ENCODE peak calls at places on chromosome 9, in four cellular contexts. B, C, U and Q are unnamed samples.

GRCh38 chr9:127990539-127990938 is 9.8 kb upstream of the EEIG1 start:
- DNase-seq in U (no peak), B (no peak), C (no peak), Q (no peak)

GRCh38 chr9:34671307-34671706 is 8.8 kb upstream of the CCL27 start:
- DNase-seq in C (no peak), U (no peak), B (no peak), Q (no peak)

GRCh38 chr9:8961186-8961666 is 1161.6 kb upstream of the DMAC1 start:
- DNase-seq in C (no peak), B (no peak), U (no peak), Q (no peak)

GRCh38 chr9:123933401-123933800 is 3.5 kb upstream of the DENND1A start:
- DNase-seq in U (no peak), C (no peak), B (peak), Q (peak)

GRCh38 chr9:112332977-112333638 is at the start of gene PTBP3:
- DNase-seq in C (peak), U (peak), B (peak), Q (peak)

GRCh38 chr9:134372621-134373267 is 46.5 kb downstream of the RXRA start:
- DNase-seq in U (no peak), B (peak), C (no peak), Q (no peak)

GRCh38 chr9:534886-535285 is 306.6 kb upstream of the DMRT1 start:
- DNase-seq in C (no peak), U (no peak), B (peak), Q (no peak)

GRCh38 chr9:107688728-107689127 is 199.2 kb upstream of the KLF4 start:
- DNase-seq in U (no peak), B (no peak), C (no peak), Q (no peak)

GRCh38 chr9:130185494-130186005 is 13.3 kb downstream of the NCS1 start:
- DNase-seq in U (no peak), C (no peak), B (no peak), Q (no peak)

GRCh38 chr9:127962278-127962677 is 18.5 kb downstream of the EEIG1 start:
- DNase-seq in C (no peak), B (no peak), U (no peak), Q (no peak)

GRCh38 chr9:92385001-92385400 is 19.4 kb downstream of the OGN start:
- DNase-seq in B (no peak), U (no peak), C (no peak), Q (no peak)

GRCh38 chr9:110891760-110892159 is 146.5 kb downstream of the LPAR1 start:
- DNase-seq in U (no peak), B (no peak), C (no peak), Q (no peak)

GRCh38 chr9:25353783-25354182 is 324.5 kb downstream of the TUSC1 start:
- DNase-seq in B (no peak), U (no peak), C (no peak), Q (no peak)

GRCh38 chr9:128383007-128383753 is 12.0 kb downstream of the URM1 start:
- DNase-seq in B (no peak), C (no peak), U (no peak), Q (no peak)

GRCh38 chr9:38057416-38058195 is 11.4 kb downstream of the SHB start:
- DNase-seq in U (no peak), C (no peak), B (peak), Q (no peak)

GRCh38 chr9:3508531-3509374 is 17.0 kb downstream of the RFX3 start:
- DNase-seq in U (no peak), B (no peak), C (no peak), Q (no peak)

GRCh38 chr9:108963459-108964143 is 29.4 kb downstream of the ABITRAM start:
- DNase-seq in B (no peak), U (no peak), C (no peak), Q (no peak)

GRCh38 chr9:9752722-9753121 is 860.1 kb downstream of the PTPRD start:
- DNase-seq in C (no peak), U (no peak), B (no peak), Q (no peak)

GRCh38 chr9:16126042-16126441 is 573.2 kb downstream of the CCDC171 start:
- DNase-seq in C (no peak), U (no peak), B (no peak), Q (peak)

GRCh38 chr9:94780516-94780950 is 54.0 kb downstream of the AOPEP start:
- DNase-seq in C (no peak), U (peak), B (no peak), Q (no peak)

GRCh38 chr9:113966394-113966793 is 90.3 kb downstream of the ZNF618 start:
- DNase-seq in C (no peak), U (no peak), B (no peak), Q (no peak)

GRCh38 chr9:14312721-14313377 is 1.1 kb downstream of the NFIB start:
- DNase-seq in C (peak), U (no peak), B (no peak), Q (no peak)

GRCh38 chr9:98101868-98102273 is 17.2 kb downstream of the TRIM14 start:
- DNase-seq in U (peak), C (peak), B (no peak), Q (no peak)

GRCh38 chr9:123234853-123235252 is 33.5 kb downstream of the STRBP start:
- DNase-seq in B (no peak), U (no peak), C (no peak), Q (no peak)

GRCh38 chr9:98225015-98225442 is 30.4 kb downstream of the TBC1D2 start:
- DNase-seq in U (no peak), B (no peak), C (no peak), Q (no peak)

GRCh38 chr9:70963554-70963953 is 157.9 kb downstream of the TRPM3 start:
- DNase-seq in B (no peak), U (no peak), C (no peak), Q (no peak)

GRCh38 chr9:120892748-120893584 is 16.0 kb upstream of the PHF19 start:
- DNase-seq in U (peak), B (peak), C (peak), Q (no peak)

GRCh38 chr9:27473135-27473534 is 51.0 kb upstream of the IFNK start:
- DNase-seq in B (no peak), U (no peak), C (no peak), Q (no peak)

GRCh38 chr9:35273591-35273990 is 111.8 kb downstream of the UNC13B start:
- DNase-seq in B (no peak), U (no peak), C (no peak), Q (no peak)

GRCh38 chr9:89440548-89440947 is 57.4 kb downstream of the SEMA4D start:
- DNase-seq in B (no peak), U (no peak), C (no peak), Q (no peak)

GRCh38 chr9:32928145-32928763 is 73.2 kb downstream of the APTX start:
- DNase-seq in B (peak), U (no peak), C (no peak), Q (no peak)

GRCh38 chr9:113621309-113621791 is 157.8 kb downstream of the RGS3 start:
- DNase-seq in C (no peak), B (no peak), U (no peak), Q (peak)

GRCh38 chr9:129933215-129933614 is 98.0 kb downstream of the USP20 start:
- DNase-seq in B (no peak), U (no peak), C (no peak), Q (no peak)